ENCODE peak calls at places on chromosomes 2 and 18, in seven cellular contexts. V is mesendoderm, B is AG09319, N is NCI-H1105, C is NCI-H1417, W is GM03348, D is NCI-H748 treated with DMSO at 0.1 percent for 48 hours. M is an unnamed sample.

GRCh38 chr2:25078171-25079049 is 36.5 kb downstream of the EFR3B start:
- DNase-seq in V (peak), B (no peak), N (peak), C (peak), W (peak), D (peak), M (peak)

GRCh38 chr18:13566941-13567762 is 159.2 kb downstream of the FAM210A start:
- DNase-seq in V (no peak), B (no peak), N (no peak), C (no peak), W (peak), D (no peak), M (no peak)

GRCh38 chr2:5020451-5020850 is 671.7 kb upstream of the SOX11 start:
- DNase-seq in V (no peak), B (no peak), N (no peak), C (no peak), W (no peak), D (peak), M (no peak)

GRCh38 chr2:189265696-189266320 is 86.2 kb upstream of the COL5A2 start:
- DNase-seq in V (no peak), B (no peak), N (no peak), C (no peak), W (no peak), D (no peak), M (no peak)

GRCh38 chr18:398866-399637 is 101.4 kb downstream of the COLEC12 start:
- DNase-seq in V (no peak), B (no peak), N (no peak), C (no peak), W (peak), D (peak), M (no peak)

GRCh38 chr2:45283764-45284620 is 274.7 kb upstream of the SIX2 start:
- DNase-seq in V (peak), B (peak), N (no peak), C (no peak), W (peak), D (no peak), M (no peak)

GRCh38 chr2:172088245-172089004 is 3.1 kb downstream of the DLX1 start:
- DNase-seq in V (peak), B (no peak), N (no peak), C (no peak), W (no peak), D (no peak), M (no peak)

GRCh38 chr2:155944209-155944608 is 388.3 kb downstream of the NR4A2 start:
- DNase-seq in V (no peak), B (no peak), N (no peak), C (no peak), W (no peak), D (no peak), M (no peak)

GRCh38 chr18:23263551-23264235 is 128.4 kb downstream of the CABLES1 start:
- DNase-seq in V (no peak), B (no peak), N (no peak), C (no peak), W (no peak), D (no peak), M (no peak)

GRCh38 chr2:150549381-150549780 is 61.9 kb upstream of the RND3 start:
- DNase-seq in V (no peak), B (no peak), N (peak), C (no peak), W (no peak), D (no peak), M (no peak)

GRCh38 chr2:60958800-60959199 is 58.7 kb upstream of the PEX13 start:
- DNase-seq in V (no peak), B (no peak), N (no peak), C (no peak), W (peak), D (no peak), M (no peak)

GRCh38 chr2:180040146-180040925 is 33.2 kb upstream of the CWC22 start:
- DNase-seq in V (no peak), B (peak), N (no peak), C (no peak), W (peak), D (no peak), M (no peak)

GRCh38 chr18:13232060-13232917 is 13.7 kb downstream of the LDLRAD4 start:
- DNase-seq in V (no peak), B (no peak), N (no peak), C (peak), W (peak), D (no peak), M (no peak)

GRCh38 chr2:127413782-127414743 is 4.2 kb upstream of the PROC start:
- DNase-seq in V (no peak), B (no peak), N (no peak), C (no peak), W (no peak), D (no peak), M (no peak)

GRCh38 chr2:217256261-217256660 is 396.4 kb upstream of the TNP1 start:
- DNase-seq in V (no peak), B (peak), N (no peak), C (peak), W (peak), D (no peak), M (no peak)

M was measured in NCI-H1092 treated with DMSO at 0.1 percent for 48 hours.